ENCODE peak calls at places on chromosomes 16 and 17, in six cellular contexts. One of them, this sample, is unnamed.
A peak's percentile ranks its signal among the peaks of the same experiment; 100 is the strongest.

GRCh38 chr16:81335669-81336068 is 20.9 kb downstream of the GAN start:
- DNase-seq in skeletal muscle cell: no peak
- DNase-seq in esophagus squamous epithelium: no peak
- DNase-seq in GM13977: peak; percentile 23
- DNase-seq in fibroblast of the aortic adventitia: no peak
- DNase-seq in caudate nucleus: no peak
- DNase-seq in this sample: no peak

GRCh38 chr16:50526249-50526648 is 21.9 kb upstream of the NKD1 start:
- DNase-seq in skeletal muscle cell: no peak
- DNase-seq in esophagus squamous epithelium: no peak
- DNase-seq in GM13977: no peak
- DNase-seq in fibroblast of the aortic adventitia: no peak
- DNase-seq in caudate nucleus: no peak
- DNase-seq in this sample: no peak

GRCh38 chr17:8695916-8696415 is 48.7 kb downstream of the CCDC42 start:
- DNase-seq in skeletal muscle cell: no peak
- DNase-seq in esophagus squamous epithelium: no peak
- DNase-seq in GM13977: no peak
- DNase-seq in fibroblast of the aortic adventitia: no peak
- DNase-seq in caudate nucleus: no peak
- DNase-seq in this sample: no peak

GRCh38 chr16:50369133-50369804 is 481 bp upstream of the BRD7 start:
- DNase-seq in skeletal muscle cell: no peak
- DNase-seq in esophagus squamous epithelium: no peak
- DNase-seq in GM13977: no peak
- DNase-seq in fibroblast of the aortic adventitia: no peak
- DNase-seq in caudate nucleus: no peak
- DNase-seq in this sample: no peak

GRCh38 chr17:66531826-66532439 is 229.5 kb downstream of the PRKCA start:
- DNase-seq in skeletal muscle cell: no peak
- DNase-seq in esophagus squamous epithelium: no peak
- DNase-seq in GM13977: no peak
- DNase-seq in fibroblast of the aortic adventitia: no peak
- DNase-seq in caudate nucleus: no peak
- DNase-seq in this sample: no peak

GRCh38 chr16:31201511-31202401 is 804 bp downstream of the PYCARD start:
- DNase-seq in skeletal muscle cell: no peak
- DNase-seq in esophagus squamous epithelium: no peak
- DNase-seq in GM13977: peak; percentile 78
- DNase-seq in fibroblast of the aortic adventitia: no peak
- DNase-seq in caudate nucleus: no peak
- DNase-seq in this sample: peak; percentile 27

GRCh38 chr16:85615014-85615851 is 2.1 kb downstream of the GSE1 start:
- DNase-seq in skeletal muscle cell: no peak
- DNase-seq in esophagus squamous epithelium: no peak
- DNase-seq in GM13977: no peak
- DNase-seq in fibroblast of the aortic adventitia: peak; percentile 8
- DNase-seq in caudate nucleus: no peak
- DNase-seq in this sample: no peak

GRCh38 chr17:41382396-41382795 is 290 bp upstream of the KRT34 start:
- DNase-seq in skeletal muscle cell: no peak
- DNase-seq in esophagus squamous epithelium: no peak
- DNase-seq in GM13977: no peak
- DNase-seq in fibroblast of the aortic adventitia: peak; percentile 31
- DNase-seq in caudate nucleus: no peak
- DNase-seq in this sample: no peak

GRCh38 chr17:66248285-66248684 is 19.1 kb upstream of the APOH start:
- DNase-seq in skeletal muscle cell: no peak
- DNase-seq in esophagus squamous epithelium: no peak
- DNase-seq in GM13977: no peak
- DNase-seq in fibroblast of the aortic adventitia: no peak
- DNase-seq in caudate nucleus: no peak
- DNase-seq in this sample: no peak

GRCh38 chr17:66431910-66432309 is 129.5 kb downstream of the PRKCA start:
- DNase-seq in skeletal muscle cell: peak; percentile 66
- DNase-seq in esophagus squamous epithelium: no peak
- DNase-seq in GM13977: no peak
- DNase-seq in fibroblast of the aortic adventitia: peak; percentile 91
- DNase-seq in caudate nucleus: no peak
- DNase-seq in this sample: no peak

GRCh38 chr17:1484586-1485310 is 7.7 kb downstream of the MYO1C start:
- DNase-seq in skeletal muscle cell: no peak
- DNase-seq in esophagus squamous epithelium: no peak
- DNase-seq in GM13977: peak; percentile 87
- DNase-seq in fibroblast of the aortic adventitia: peak; percentile 38
- DNase-seq in caudate nucleus: no peak
- DNase-seq in this sample: peak; percentile 50

GRCh38 chr17:80080081-80080480 is 21.3 kb upstream of the GAA start:
- DNase-seq in skeletal muscle cell: no peak
- DNase-seq in esophagus squamous epithelium: no peak
- DNase-seq in GM13977: no peak
- DNase-seq in fibroblast of the aortic adventitia: no peak
- DNase-seq in caudate nucleus: no peak
- DNase-seq in this sample: no peak